ENCODE peak calls at places on chromosome 5, in ten cellular contexts. J is IMR-90, L is foreskin fibroblast, Y is stomach, R is PC-9, E is endothelial cell, A is natural killer cell, S is fibroblast of the aortic adventitia, U is activated B cell treated with CpG ODN at 0.5 μM for 24 hours, K is AG09319. G is an unnamed sample.

GRCh38 chr5:132981288-132981687 is 17.9 kb upstream of the AFF4 start:
- DNase-seq in J (no peak), L (no peak), Y (no peak), R (no peak), E (no peak), A (no peak), S (no peak), U (no peak), K (no peak), G (no peak)

GRCh38 chr5:179405426-179406030 is 60.3 kb upstream of the ADAMTS2 start:
- DNase-seq in J (no peak), L (no peak), Y (no peak), R (no peak), E (no peak), A (no peak), S (no peak), U (no peak), K (no peak), G (peak)

GRCh38 chr5:998276-998974 is 10.2 kb upstream of the NKD2 start:
- DNase-seq in J (no peak), L (no peak), Y (peak), R (no peak), E (no peak), A (no peak), S (no peak), U (no peak), K (no peak), G (peak)

GRCh38 chr5:18745591-18745987 is 1111.3 kb downstream of the TAF11L14 start:
- DNase-seq in J (no peak), L (no peak), Y (no peak), R (peak), E (no peak), A (no peak), S (peak), U (no peak), K (no peak), G (no peak)

GRCh38 chr5:91042225-91042624 is 340.9 kb downstream of the ARRDC3 start:
- DNase-seq in J (no peak), L (no peak), Y (no peak), R (no peak), E (no peak), A (no peak), S (no peak), U (no peak), K (no peak), G (no peak)

GRCh38 chr5:9265391-9266287 is 280.2 kb downstream of the SEMA5A start:
- DNase-seq in J (peak), L (peak), Y (no peak), R (no peak), E (no peak), A (no peak), S (peak), U (no peak), K (peak), G (no peak)

GRCh38 chr5:169367861-169368260 is 66.9 kb upstream of the SLIT3 start:
- DNase-seq in J (no peak), L (no peak), Y (no peak), R (no peak), E (no peak), A (no peak), S (peak), U (no peak), K (no peak), G (no peak)

GRCh38 chr5:173304591-173304988 is 23.6 kb downstream of the STC2 start:
- DNase-seq in J (no peak), L (no peak), Y (no peak), R (no peak), E (no peak), A (no peak), S (no peak), U (no peak), K (no peak), G (no peak)

GRCh38 chr5:158056426-158056825 is 197.5 kb upstream of the CLINT1 start:
- DNase-seq in J (peak), L (peak), Y (no peak), R (no peak), E (no peak), A (no peak), S (peak), U (no peak), K (peak), G (no peak)

GRCh38 chr5:67244345-67244793 is 47.8 kb upstream of the CD180 start:
- DNase-seq in J (no peak), L (no peak), Y (no peak), R (no peak), E (no peak), A (no peak), S (peak), U (no peak), K (no peak), G (no peak)

GRCh38 chr5:107542831-107543231 is 127.9 kb downstream of the EFNA5 start:
- DNase-seq in J (peak), L (peak), Y (peak), R (peak), E (no peak), A (no peak), S (peak), U (no peak), K (peak), G (peak)

GRCh38 chr5:72292411-72292810 is 27.6 kb downstream of the MRPS27 start:
- DNase-seq in J (no peak), L (no peak), Y (no peak), R (no peak), E (no peak), A (no peak), S (no peak), U (no peak), K (no peak), G (no peak)

GRCh38 chr5:107700486-107700885 is 29.7 kb upstream of the EFNA5 start:
- DNase-seq in J (no peak), L (peak), Y (no peak), R (no peak), E (no peak), A (no peak), S (no peak), U (no peak), K (no peak), G (no peak)

GRCh38 chr5:114969482-114969881 is 200.2 kb downstream of the TRIM36 start:
- DNase-seq in J (no peak), L (no peak), Y (no peak), R (no peak), E (no peak), A (no peak), S (no peak), U (no peak), K (no peak), G (no peak)

GRCh38 chr5:31106259-31106658 is 87.2 kb upstream of the CDH6 start:
- DNase-seq in J (no peak), L (no peak), Y (no peak), R (no peak), E (no peak), A (no peak), S (peak), U (no peak), K (no peak), G (no peak)

GRCh38 chr5:146466521-146467349 is 19.6 kb downstream of the TCERG1 start:
- DNase-seq in J (peak), L (no peak), Y (no peak), R (no peak), E (no peak), A (no peak), S (peak), U (no peak), K (no peak), G (no peak)

GRCh38 chr5:6745706-6746217 is 32.5 kb downstream of the TENT4A start:
- DNase-seq in J (peak), L (peak), Y (no peak), R (no peak), E (no peak), A (no peak), S (peak), U (no peak), K (peak), G (no peak)

GRCh38 chr5:109105631-109106267 is 304.0 kb downstream of the PJA2 start:
- DNase-seq in J (peak), L (peak), Y (no peak), R (no peak), E (no peak), A (no peak), S (peak), U (no peak), K (peak), G (no peak)

GRCh38 chr5:4576161-4576748 is 563.9 kb upstream of the ADAMTS16 start:
- DNase-seq in J (no peak), L (no peak), Y (no peak), R (no peak), E (no peak), A (no peak), S (peak), U (no peak), K (no peak), G (no peak)

GRCh38 chr5:142913728-142914338 is 143.7 kb downstream of the ARHGAP26 start:
- DNase-seq in J (no peak), L (no peak), Y (no peak), R (peak), E (no peak), A (no peak), S (no peak), U (no peak), K (no peak), G (no peak)

GRCh38 chr5:96911139-96911538 is 24.7 kb upstream of the LNPEP start:
- DNase-seq in J (no peak), L (no peak), Y (no peak), R (no peak), E (no peak), A (no peak), S (no peak), U (no peak), K (no peak), G (no peak)

GRCh38 chr5:72600401-72600981 is 93.3 kb upstream of the ZNF366 start:
- DNase-seq in J (peak), L (peak), Y (no peak), R (no peak), E (no peak), A (no peak), S (peak), U (no peak), K (no peak), G (no peak)

GRCh38 chr5:125422342-125422741 is 675.9 kb upstream of the ZNF608 start:
- DNase-seq in J (no peak), L (no peak), Y (no peak), R (no peak), E (no peak), A (no peak), S (no peak), U (no peak), K (no peak), G (no peak)

GRCh38 chr5:64176301-64176700 is 10.7 kb downstream of the RNF180 start:
- DNase-seq in J (no peak), L (no peak), Y (no peak), R (no peak), E (no peak), A (no peak), S (no peak), U (no peak), K (no peak), G (no peak)

GRCh38 chr5:132258102-132259060 is 885 bp downstream of the PDLIM4 start:
- DNase-seq in J (peak), L (no peak), Y (no peak), R (no peak), E (no peak), A (peak), S (peak), U (no peak), K (no peak), G (peak)

GRCh38 chr5:621341-621761 is 9.2 kb downstream of the CEP72 start:
- DNase-seq in J (no peak), L (no peak), Y (no peak), R (no peak), E (no peak), A (no peak), S (no peak), U (no peak), K (no peak), G (peak)

GRCh38 chr5:124742983-124743533 is 3.4 kb downstream of the ZNF608 start:
- DNase-seq in J (peak), L (peak), Y (no peak), R (peak), E (no peak), A (no peak), S (peak), U (no peak), K (no peak), G (no peak)

GRCh38 chr5:115343855-115344254 is 47.4 kb upstream of the CCDC112 start:
- DNase-seq in J (peak), L (peak), Y (no peak), R (no peak), E (no peak), A (no peak), S (peak), U (no peak), K (peak), G (no peak)

GRCh38 chr5:139926797-139927503 is 116.1 kb downstream of the NRG2 start:
- DNase-seq in J (no peak), L (no peak), Y (no peak), R (no peak), E (no peak), A (no peak), S (no peak), U (no peak), K (no peak), G (no peak)

GRCh38 chr5:134086943-134087305 is 27.6 kb upstream of the TCF7 start:
- DNase-seq in J (no peak), L (no peak), Y (no peak), R (no peak), E (no peak), A (no peak), S (no peak), U (no peak), K (no peak), G (no peak)

GRCh38 chr5:56326116-56326515 is 93.0 kb upstream of the ANKRD55 start:
- DNase-seq in J (no peak), L (no peak), Y (no peak), R (no peak), E (no peak), A (no peak), S (no peak), U (no peak), K (no peak), G (no peak)

GRCh38 chr5:112779531-112779930 is 41.8 kb downstream of the APC start:
- DNase-seq in J (peak), L (peak), Y (no peak), R (no peak), E (no peak), A (no peak), S (peak), U (no peak), K (peak), G (no peak)

GRCh38 chr5:143338658-143339366 is 64.7 kb downstream of the NR3C1 start:
- DNase-seq in J (peak), L (peak), Y (no peak), R (no peak), E (no peak), A (no peak), S (peak), U (no peak), K (no peak), G (no peak)

GRCh38 chr5:94241288-94241651 is 377.1 kb downstream of the KIAA0825 start:
- DNase-seq in J (peak), L (peak), Y (no peak), R (no peak), E (no peak), A (no peak), S (no peak), U (no peak), K (no peak), G (no peak)

GRCh38 chr5:163916376-163916775 is 411.0 kb downstream of the MAT2B start:
- DNase-seq in J (peak), L (no peak), Y (no peak), R (no peak), E (no peak), A (no peak), S (no peak), U (peak), K (no peak), G (no peak)

GRCh38 chr5:28301676-28302075 is 1263.3 kb upstream of the CDH9 start:
- DNase-seq in J (peak), L (peak), Y (no peak), R (peak), E (no peak), A (no peak), S (peak), U (no peak), K (no peak), G (no peak)

GRCh38 chr5:68260455-68260854 is 44.9 kb downstream of the PIK3R1 start:
- DNase-seq in J (no peak), L (no peak), Y (no peak), R (no peak), E (no peak), A (no peak), S (no peak), U (no peak), K (no peak), G (no peak)

GRCh38 chr5:68259696-68260095 is 44.1 kb downstream of the PIK3R1 start:
- DNase-seq in J (no peak), L (no peak), Y (no peak), R (no peak), E (no peak), A (no peak), S (no peak), U (no peak), K (no peak), G (no peak)

GRCh38 chr5:68255305-68256130 is 40.0 kb downstream of the PIK3R1 start:
- DNase-seq in J (no peak), L (no peak), Y (no peak), R (no peak), E (no peak), A (no peak), S (no peak), U (no peak), K (no peak), G (no peak)

GRCh38 chr5:68258531-68258930 is 43.0 kb downstream of the PIK3R1 start:
- DNase-seq in J (no peak), L (no peak), Y (no peak), R (no peak), E (no peak), A (no peak), S (no peak), U (no peak), K (no peak), G (no peak)

DNA sequence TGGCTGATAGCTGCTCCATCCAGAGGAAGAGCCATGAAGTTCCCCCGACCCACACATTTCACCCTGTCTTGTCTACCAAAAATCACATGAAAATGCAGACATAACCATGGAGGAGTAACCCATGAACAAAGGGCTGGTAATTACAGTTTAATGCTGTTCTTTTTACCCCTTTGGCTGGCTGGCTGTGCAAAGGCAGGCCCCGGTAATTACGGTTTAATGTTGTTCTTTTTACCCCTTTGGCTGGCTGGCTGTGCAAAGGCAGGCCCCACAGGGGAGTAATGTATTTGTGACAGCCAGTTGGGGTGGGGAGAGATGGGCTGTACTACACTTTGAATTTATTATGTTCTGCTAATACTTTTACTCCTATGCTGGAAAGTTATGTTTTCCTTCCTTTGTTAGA is 41.7 kb downstream of the PIK3R1 start:
- DNase-seq in J (no peak), L (no peak), Y (no peak), R (no peak), E (no peak), A (no peak), S (no peak), U (no peak), K (no peak), G (no peak)
- TF ChIP-seq CTCF in J (no peak), L (no peak), Y (no peak), R (no peak), E (no peak), A (no peak), S (no peak), U (no peak), K (no peak), G (no peak)

GRCh38 chr5:74030371-74030770 is 404.4 kb downstream of the ARHGEF28 start:
- DNase-seq in J (no peak), L (no peak), Y (no peak), R (no peak), E (no peak), A (no peak), S (no peak), U (no peak), K (no peak), G (no peak)

GRCh38 chr5:74028406-74028805 is 402.4 kb downstream of the ARHGEF28 start:
- DNase-seq in J (peak), L (no peak), Y (no peak), R (no peak), E (no peak), A (no peak), S (no peak), U (no peak), K (no peak), G (no peak)

GRCh38 chr5:74028976-74029375 is 403.0 kb downstream of the ARHGEF28 start:
- DNase-seq in J (no peak), L (no peak), Y (no peak), R (no peak), E (no peak), A (no peak), S (no peak), U (no peak), K (no peak), G (no peak)

GRCh38 chr5:74027732-74028338 is 401.8 kb downstream of the ARHGEF28 start:
- DNase-seq in J (no peak), L (no peak), Y (no peak), R (no peak), E (no peak), A (no peak), S (no peak), U (no peak), K (no peak), G (no peak)

DNA sequence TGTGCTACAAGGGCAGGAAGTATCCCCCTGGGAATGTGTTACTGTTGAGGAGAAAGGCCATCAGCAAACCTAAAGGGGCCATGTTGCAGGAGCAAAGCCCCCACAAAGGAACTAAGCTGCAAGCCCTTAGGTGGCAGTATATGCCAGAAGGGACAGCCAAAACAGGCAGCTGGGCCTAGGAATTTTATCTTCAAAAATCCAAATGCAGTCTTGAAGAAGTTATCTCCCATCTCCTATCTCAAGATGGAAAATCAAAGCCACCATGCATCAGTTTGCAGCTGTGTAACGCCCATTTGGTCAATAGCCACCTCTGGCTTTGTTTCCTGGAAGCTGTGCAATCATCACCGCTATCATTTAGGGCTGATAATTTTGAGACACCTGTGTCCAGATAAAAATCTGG is 400.3 kb downstream of the ARHGEF28 start:
- DNase-seq in J (no peak), L (no peak), Y (no peak), R (no peak), E (no peak), A (no peak), S (no peak), U (no peak), K (no peak), G (no peak)
- TF ChIP-seq CTCF in J (no peak), L (no peak), Y (no peak), R (no peak), E (no peak), A (no peak), S (no peak), U (no peak), K (no peak), G (no peak)

GRCh38 chr5:129696636-129697035 is 51.3 kb upstream of the MINAR2 start:
- DNase-seq in J (no peak), L (no peak), Y (no peak), R (no peak), E (no peak), A (no peak), S (no peak), U (no peak), K (no peak), G (no peak)

DNA sequence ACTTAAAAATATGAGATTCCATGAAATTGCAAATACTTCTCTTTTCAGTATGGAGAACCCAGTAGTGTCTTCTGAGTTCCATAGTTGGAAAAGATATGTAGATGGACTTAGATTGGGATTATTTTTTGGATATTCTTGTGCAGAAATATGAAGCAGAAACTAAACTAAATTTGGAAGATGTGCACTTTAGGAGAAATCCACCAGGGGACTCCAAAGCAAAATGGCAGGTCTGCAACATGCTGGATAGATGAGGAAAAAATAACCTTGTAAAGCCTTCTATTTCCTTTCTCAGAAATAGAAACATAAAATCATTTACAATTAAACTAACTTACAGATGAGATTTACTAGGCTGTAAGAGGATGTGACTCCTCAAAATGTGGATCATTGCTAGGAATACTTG is 49.2 kb upstream of the MINAR2 start:
- DNase-seq in J (no peak), L (no peak), Y (no peak), R (no peak), E (no peak), A (no peak), S (no peak), U (no peak), K (no peak), G (no peak)
- TF ChIP-seq CTCF in J (no peak), L (peak), Y (no peak), R (no peak), E (peak), A (no peak), S (peak), U (no peak), K (no peak), G (no peak)

GRCh38 chr5:168114444-168115017 is 176.9 kb upstream of the WWC1 start:
- DNase-seq in J (peak), L (no peak), Y (peak), R (peak), E (peak), A (peak), S (peak), U (no peak), K (no peak), G (no peak)
- TF ChIP-seq CTCF in J (peak), L (peak), Y (no peak), R (peak), E (peak), A (peak), S (peak), U (no peak), K (peak), G (no peak)

GRCh38 chr5:61603211-61603908 is 271.3 kb downstream of the ZSWIM6 start:
- DNase-seq in J (no peak), L (no peak), Y (no peak), R (no peak), E (no peak), A (no peak), S (peak), U (no peak), K (no peak), G (no peak)
- TF ChIP-seq CTCF in J (no peak), L (no peak), Y (no peak), R (no peak), E (no peak), A (no peak), S (no peak), U (no peak), K (no peak), G (no peak)

GRCh38 chr5:53114988-53115387 is 5.4 kb upstream of the MOCS2 start:
- DNase-seq in J (peak), L (peak), Y (no peak), R (no peak), E (no peak), A (no peak), S (peak), U (no peak), K (no peak), G (no peak)
- TF ChIP-seq CTCF in J (peak), L (peak), Y (no peak), R (peak), E (peak), A (no peak), S (peak), U (no peak), K (peak), G (no peak)

GRCh38 chr5:99379187-99379586 is 450.4 kb upstream of the CHD1 start:
- DNase-seq in J (no peak), L (no peak), Y (no peak), R (no peak), E (no peak), A (no peak), S (no peak), U (no peak), K (no peak), G (no peak)
- TF ChIP-seq CTCF in J (no peak), L (no peak), Y (no peak), R (no peak), E (no peak), A (no peak), S (no peak), U (no peak), K (no peak), G (no peak)

G was measured in suprapubic skin.